ENCODE peak calls at places on chromosomes 12 and 14, in four cellular contexts. One of them, this sample, is unnamed.

GRCh38 chr12:98425859-98426258 is 89.5 kb upstream of the TMPO start:
- DNase-seq in SK-N-SH: no peak
- DNase-seq in tibial nerve: no peak
- DNase-seq in dorsolateral prefrontal cortex: no peak
- DNase-seq in this sample: no peak

GRCh38 chr12:101767537-101767936 is 28.3 kb upstream of the SYCP3 start:
- DNase-seq in SK-N-SH: no peak
- DNase-seq in tibial nerve: no peak
- DNase-seq in dorsolateral prefrontal cortex: no peak
- DNase-seq in this sample: no peak

GRCh38 chr12:27015730-27016076 is 1.5 kb upstream of the TM7SF3 start:
- DNase-seq in SK-N-SH: peak
- DNase-seq in tibial nerve: no peak
- DNase-seq in dorsolateral prefrontal cortex: no peak
- DNase-seq in this sample: no peak

GRCh38 chr12:52050116-52050770 is 999 bp upstream of the NR4A1 start:
- DNase-seq in SK-N-SH: no peak
- DNase-seq in tibial nerve: no peak
- DNase-seq in dorsolateral prefrontal cortex: no peak
- DNase-seq in this sample: no peak

GRCh38 chr12:94305293-94305957 is 154.2 kb downstream of the CEP83 start:
- DNase-seq in SK-N-SH: no peak
- DNase-seq in tibial nerve: no peak
- DNase-seq in dorsolateral prefrontal cortex: no peak
- DNase-seq in this sample: peak

GRCh38 chr12:68180792-68181744 is 21.5 kb upstream of the IFNG start:
- DNase-seq in SK-N-SH: no peak
- DNase-seq in tibial nerve: no peak
- DNase-seq in dorsolateral prefrontal cortex: no peak
- DNase-seq in this sample: no peak

GRCh38 chr12:77847060-77847541 is 16.4 kb downstream of the NAV3 start:
- DNase-seq in SK-N-SH: no peak
- DNase-seq in tibial nerve: no peak
- DNase-seq in dorsolateral prefrontal cortex: no peak
- DNase-seq in this sample: no peak

GRCh38 chr12:122527478-122527944 is 462 bp downstream of the KNTC1 start:
- DNase-seq in SK-N-SH: peak
- DNase-seq in tibial nerve: no peak
- DNase-seq in dorsolateral prefrontal cortex: no peak
- DNase-seq in this sample: no peak

GRCh38 chr14:50666772-50667490 is 1.2 kb downstream of the SAV1 start:
- DNase-seq in SK-N-SH: peak
- DNase-seq in tibial nerve: no peak
- DNase-seq in dorsolateral prefrontal cortex: no peak
- DNase-seq in this sample: no peak

GRCh38 chr12:73998894-73999293 is 538.7 kb upstream of the ATXN7L3B start:
- DNase-seq in SK-N-SH: no peak
- DNase-seq in tibial nerve: no peak
- DNase-seq in dorsolateral prefrontal cortex: no peak
- DNase-seq in this sample: no peak

GRCh38 chr12:58919271-58920101 is 818 bp downstream of the LRIG3 start:
- DNase-seq in SK-N-SH: no peak
- DNase-seq in tibial nerve: peak
- DNase-seq in dorsolateral prefrontal cortex: no peak
- DNase-seq in this sample: no peak

DNA sequence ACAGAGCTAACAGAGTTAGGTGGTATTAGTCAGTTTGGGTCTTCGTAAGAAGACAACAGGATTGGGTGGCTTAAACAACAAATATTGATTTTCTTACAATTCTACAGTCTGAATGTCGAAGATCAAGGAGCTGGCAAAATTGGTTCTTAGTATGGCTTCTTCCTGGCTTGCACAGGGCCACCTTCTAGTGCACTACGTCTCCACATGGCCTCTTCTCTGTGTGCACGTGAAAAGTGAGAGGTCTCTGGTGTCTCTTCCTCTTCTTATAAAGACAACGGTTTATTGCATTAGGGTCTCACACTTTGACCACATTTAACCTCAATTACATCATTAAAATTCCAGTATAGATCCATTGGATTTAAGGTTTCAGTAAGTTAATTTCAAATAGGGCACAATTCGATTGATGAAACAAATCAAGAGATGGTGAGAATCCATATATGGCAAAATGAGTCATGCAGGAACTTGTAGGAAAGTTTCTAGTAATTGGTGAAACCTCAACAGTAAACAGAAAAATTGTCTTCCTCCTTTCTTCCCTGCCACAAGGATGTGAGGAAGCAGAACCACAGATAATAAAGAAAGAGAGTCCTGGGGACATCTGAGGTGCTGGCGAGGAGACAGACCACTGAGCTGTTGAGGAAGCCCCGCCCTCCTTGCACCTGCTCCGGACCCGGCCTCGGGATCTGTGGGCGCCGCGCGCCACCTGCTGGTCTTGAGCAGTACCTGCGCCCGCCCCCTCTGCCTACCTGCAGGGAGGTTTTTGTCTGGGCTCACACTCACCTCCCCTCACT is 846.7 kb downstream of the TMEM121 start:
- DNase-seq in SK-N-SH: peak
- DNase-seq in tibial nerve: no peak
- DNase-seq in dorsolateral prefrontal cortex: no peak
- DNase-seq in this sample: no peak
- TF ChIP-seq CTCF in SK-N-SH: peak
- TF ChIP-seq CTCF in tibial nerve: no peak
- TF ChIP-seq CTCF in dorsolateral prefrontal cortex: peak
- TF ChIP-seq CTCF in this sample: peak

GRCh38 chr12:24795699-24796385 is 153.1 kb downstream of the BCAT1 start:
- DNase-seq in SK-N-SH: no peak
- DNase-seq in tibial nerve: no peak
- DNase-seq in dorsolateral prefrontal cortex: no peak
- DNase-seq in this sample: no peak
- H3K4me3 ChIP-seq in SK-N-SH: no peak
- H3K4me3 ChIP-seq in tibial nerve: peak
- H3K4me3 ChIP-seq in dorsolateral prefrontal cortex: no peak
- H3K4me3 ChIP-seq in this sample: peak

DNA sequence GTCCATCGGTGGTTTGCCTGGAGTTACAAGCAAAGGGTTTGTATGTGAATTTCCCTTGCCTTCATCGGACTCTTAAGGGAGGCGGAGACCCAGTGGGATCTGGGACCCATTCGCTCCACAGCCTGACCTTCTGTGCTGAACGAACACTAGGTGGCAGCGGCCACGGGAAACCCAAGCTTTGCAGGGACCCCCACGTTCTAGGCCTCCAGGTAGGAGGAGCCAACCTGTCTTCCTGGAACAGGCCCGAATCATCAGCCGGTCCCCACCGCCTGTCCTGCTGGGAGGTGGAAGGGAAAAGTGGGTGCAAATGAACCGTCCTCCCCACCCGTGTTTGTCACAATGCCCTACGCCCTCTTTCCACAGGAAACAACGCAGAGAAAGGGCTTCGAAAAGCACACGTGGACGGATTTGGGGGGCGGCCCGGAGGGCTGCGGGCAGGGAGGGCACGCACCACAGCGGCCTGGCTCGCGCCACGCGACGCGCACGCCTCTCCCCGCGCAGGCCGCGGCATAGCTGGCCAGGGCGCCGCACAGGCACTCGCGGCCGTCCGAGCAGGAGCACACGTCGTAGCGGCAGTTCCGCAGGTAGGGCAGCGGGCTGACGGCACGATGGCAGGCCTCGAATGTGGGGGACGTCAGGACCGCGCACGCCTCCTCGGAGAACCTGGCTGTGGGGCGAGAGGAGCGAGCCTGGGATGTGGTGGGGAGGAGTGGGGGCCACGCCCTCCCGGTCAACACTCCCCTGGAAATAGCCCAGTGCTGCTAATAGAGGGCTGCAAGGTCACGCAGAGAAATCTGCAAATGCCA is 67.9 kb downstream of the VWF start:
- DNase-seq in SK-N-SH: peak
- DNase-seq in tibial nerve: no peak
- DNase-seq in dorsolateral prefrontal cortex: no peak
- DNase-seq in this sample: no peak
- TF ChIP-seq CTCF in SK-N-SH: peak
- TF ChIP-seq CTCF in tibial nerve: no peak
- TF ChIP-seq CTCF in dorsolateral prefrontal cortex: peak
- TF ChIP-seq CTCF in this sample: peak

DNA sequence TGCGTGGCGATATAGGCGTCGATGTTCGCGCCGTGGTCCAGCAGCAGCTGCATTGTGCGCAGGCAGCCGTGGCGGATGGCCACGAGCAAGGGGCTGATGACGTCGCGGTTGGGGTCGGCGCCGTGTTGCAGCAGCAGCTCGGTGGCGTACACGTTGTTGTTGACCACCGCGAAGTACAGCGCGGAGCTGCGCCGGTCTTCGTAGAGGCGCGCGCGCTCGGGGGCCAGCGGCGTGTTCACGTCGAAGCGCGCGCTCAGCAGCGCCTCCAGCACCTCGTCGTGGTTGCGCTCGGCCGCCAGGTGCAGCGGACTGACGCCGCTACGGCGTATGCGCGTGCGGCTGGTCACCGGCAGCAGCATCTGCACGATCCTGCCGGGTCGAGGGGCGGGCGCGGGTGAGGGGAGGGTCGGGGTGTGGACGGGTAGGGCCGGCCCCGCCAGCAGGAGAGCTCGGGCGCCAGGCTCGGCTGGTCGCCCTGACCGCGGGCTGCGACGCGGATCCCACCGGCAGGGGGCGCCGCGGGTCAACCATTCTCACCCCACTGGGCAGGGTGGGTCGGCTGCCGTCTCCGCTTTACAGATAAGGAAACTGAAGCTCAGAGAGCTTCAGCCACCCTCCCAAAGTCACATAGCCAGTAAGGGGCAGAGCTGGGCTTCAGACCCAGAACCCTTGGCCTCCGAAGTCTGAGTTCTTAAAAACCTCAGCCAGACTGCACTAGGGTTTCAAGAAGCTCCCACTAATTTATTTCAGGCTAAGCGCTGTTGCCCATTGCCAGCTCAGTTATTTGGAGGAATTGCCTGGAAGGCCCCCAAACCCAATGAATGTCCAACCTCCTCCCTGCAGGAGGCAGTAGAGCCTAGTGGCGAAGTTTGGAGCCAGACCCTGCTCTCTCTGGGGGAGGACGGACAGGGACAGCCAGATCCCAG is 12.4 kb downstream of the FAM181A start:
- DNase-seq in SK-N-SH: peak
- DNase-seq in tibial nerve: peak
- DNase-seq in dorsolateral prefrontal cortex: peak
- DNase-seq in this sample: peak
- H3K4me3 ChIP-seq in SK-N-SH: peak
- H3K4me3 ChIP-seq in tibial nerve: peak
- H3K4me3 ChIP-seq in dorsolateral prefrontal cortex: peak
- H3K4me3 ChIP-seq in this sample: peak

This sample was measured in LNCaP clone FGC.